ENCODE peak calls at places on chromosomes 3 and 15, in eight cellular contexts. One of them, this sample, is unnamed.

GRCh38 chr3:106004137-106004600 is 135.4 kb upstream of the CBLB start:
- DNase-seq in upper lobe of right lung: no peak
- DNase-seq in lower lobe of right lung: no peak
- DNase-seq in left ventricle myocardium inferior: no peak
- DNase-seq in HepG2: no peak
- DNase-seq in suprapubic skin: no peak
- DNase-seq in fibroblast of lung: peak
- DNase-seq in body of pancreas: no peak
- DNase-seq in this sample: peak

GRCh38 chr3:181336597-181336996 is 347.1 kb upstream of the DNAJC19 start:
- DNase-seq in upper lobe of right lung: no peak
- DNase-seq in lower lobe of right lung: no peak
- DNase-seq in left ventricle myocardium inferior: no peak
- DNase-seq in HepG2: no peak
- DNase-seq in suprapubic skin: no peak
- DNase-seq in fibroblast of lung: no peak
- DNase-seq in body of pancreas: no peak
- DNase-seq in this sample: no peak

GRCh38 chr3:67357610-67358458 is 296.6 kb downstream of the SUCLG2 start:
- DNase-seq in upper lobe of right lung: no peak
- DNase-seq in lower lobe of right lung: no peak
- DNase-seq in left ventricle myocardium inferior: no peak
- DNase-seq in HepG2: peak
- DNase-seq in suprapubic skin: no peak
- DNase-seq in fibroblast of lung: peak
- DNase-seq in body of pancreas: peak
- DNase-seq in this sample: peak

GRCh38 chr3:117016359-117016758 is 306.8 kb downstream of the TUSC7 start:
- DNase-seq in upper lobe of right lung: no peak
- DNase-seq in lower lobe of right lung: no peak
- DNase-seq in left ventricle myocardium inferior: no peak
- DNase-seq in HepG2: no peak
- DNase-seq in suprapubic skin: no peak
- DNase-seq in fibroblast of lung: no peak
- DNase-seq in body of pancreas: no peak
- DNase-seq in this sample: no peak

GRCh38 chr3:195001961-195002861 is 268.7 kb downstream of the XXYLT1 start:
- DNase-seq in upper lobe of right lung: peak
- DNase-seq in lower lobe of right lung: peak
- DNase-seq in left ventricle myocardium inferior: peak
- DNase-seq in HepG2: peak
- DNase-seq in suprapubic skin: peak
- DNase-seq in fibroblast of lung: peak
- DNase-seq in body of pancreas: peak
- DNase-seq in this sample: no peak

GRCh38 chr3:11445883-11446282 is 173.7 kb downstream of the ATG7 start:
- DNase-seq in upper lobe of right lung: no peak
- DNase-seq in lower lobe of right lung: no peak
- DNase-seq in left ventricle myocardium inferior: no peak
- DNase-seq in HepG2: no peak
- DNase-seq in suprapubic skin: no peak
- DNase-seq in fibroblast of lung: peak
- DNase-seq in body of pancreas: no peak
- DNase-seq in this sample: no peak

GRCh38 chr3:11558461-11558903 is 85.2 kb downstream of the VGLL4 start:
- DNase-seq in upper lobe of right lung: no peak
- DNase-seq in lower lobe of right lung: peak
- DNase-seq in left ventricle myocardium inferior: peak
- DNase-seq in HepG2: no peak
- DNase-seq in suprapubic skin: no peak
- DNase-seq in fibroblast of lung: no peak
- DNase-seq in body of pancreas: no peak
- DNase-seq in this sample: peak

GRCh38 chr3:187445352-187445751 is 77.2 kb downstream of the RTP4 start:
- DNase-seq in upper lobe of right lung: no peak
- DNase-seq in lower lobe of right lung: no peak
- DNase-seq in left ventricle myocardium inferior: no peak
- DNase-seq in HepG2: no peak
- DNase-seq in suprapubic skin: no peak
- DNase-seq in fibroblast of lung: no peak
- DNase-seq in body of pancreas: no peak
- DNase-seq in this sample: no peak

GRCh38 chr3:181326637-181327223 is 337.2 kb upstream of the DNAJC19 start:
- DNase-seq in upper lobe of right lung: no peak
- DNase-seq in lower lobe of right lung: no peak
- DNase-seq in left ventricle myocardium inferior: no peak
- DNase-seq in HepG2: peak
- DNase-seq in suprapubic skin: no peak
- DNase-seq in fibroblast of lung: peak
- DNase-seq in body of pancreas: no peak
- DNase-seq in this sample: peak

GRCh38 chr15:48040166-48040817 is 80.5 kb upstream of the SLC24A5 start:
- DNase-seq in upper lobe of right lung: no peak
- DNase-seq in lower lobe of right lung: no peak
- DNase-seq in left ventricle myocardium inferior: no peak
- DNase-seq in HepG2: no peak
- DNase-seq in suprapubic skin: no peak
- DNase-seq in fibroblast of lung: peak
- DNase-seq in body of pancreas: no peak
- DNase-seq in this sample: peak

GRCh38 chr15:25179673-25180511 is 225.1 kb downstream of the SNRPN start:
- DNase-seq in upper lobe of right lung: peak
- DNase-seq in lower lobe of right lung: peak
- DNase-seq in left ventricle myocardium inferior: peak
- DNase-seq in HepG2: no peak
- DNase-seq in suprapubic skin: peak
- DNase-seq in fibroblast of lung: no peak
- DNase-seq in body of pancreas: peak
- DNase-seq in this sample: no peak

GRCh38 chr3:157662171-157662570 is 159.0 kb upstream of the VEPH1 start:
- DNase-seq in upper lobe of right lung: no peak
- DNase-seq in lower lobe of right lung: no peak
- DNase-seq in left ventricle myocardium inferior: no peak
- DNase-seq in HepG2: no peak
- DNase-seq in suprapubic skin: no peak
- DNase-seq in fibroblast of lung: no peak
- DNase-seq in body of pancreas: no peak
- DNase-seq in this sample: no peak

GRCh38 chr3:49930922-49931321 is 1.3 kb upstream of the MON1A start:
- DNase-seq in upper lobe of right lung: no peak
- DNase-seq in lower lobe of right lung: no peak
- DNase-seq in left ventricle myocardium inferior: no peak
- DNase-seq in HepG2: peak
- DNase-seq in suprapubic skin: no peak
- DNase-seq in fibroblast of lung: no peak
- DNase-seq in body of pancreas: peak
- DNase-seq in this sample: no peak
- H3K27ac ChIP-seq in upper lobe of right lung: no peak
- H3K27ac ChIP-seq in lower lobe of right lung: no peak
- H3K27ac ChIP-seq in left ventricle myocardium inferior: peak
- H3K27ac ChIP-seq in HepG2: peak
- H3K27ac ChIP-seq in suprapubic skin: no peak
- H3K27ac ChIP-seq in fibroblast of lung: no peak
- H3K27ac ChIP-seq in body of pancreas: no peak
- H3K27ac ChIP-seq in this sample: no peak

GRCh38 chr3:46931631-46932441 is 44.7 kb downstream of the CCDC12 start:
- DNase-seq in upper lobe of right lung: peak
- DNase-seq in lower lobe of right lung: peak
- DNase-seq in left ventricle myocardium inferior: peak
- DNase-seq in HepG2: peak
- DNase-seq in suprapubic skin: no peak
- DNase-seq in fibroblast of lung: peak
- DNase-seq in body of pancreas: no peak
- DNase-seq in this sample: no peak
- H3K4me3 ChIP-seq in upper lobe of right lung: no peak
- H3K4me3 ChIP-seq in lower lobe of right lung: no peak
- H3K4me3 ChIP-seq in left ventricle myocardium inferior: peak
- H3K4me3 ChIP-seq in HepG2: no peak
- H3K4me3 ChIP-seq in suprapubic skin: no peak
- H3K4me3 ChIP-seq in fibroblast of lung: no peak
- H3K4me3 ChIP-seq in body of pancreas: no peak
- H3K4me3 ChIP-seq in this sample: no peak

GRCh38 chr3:138348950-138349739 is 766 bp downstream of the MRAS start:
- DNase-seq in upper lobe of right lung: no peak
- DNase-seq in lower lobe of right lung: no peak
- DNase-seq in left ventricle myocardium inferior: no peak
- DNase-seq in HepG2: peak
- DNase-seq in suprapubic skin: no peak
- DNase-seq in fibroblast of lung: peak
- DNase-seq in body of pancreas: peak
- DNase-seq in this sample: no peak

GRCh38 chr3:138349926-138350665 is 1.7 kb downstream of the MRAS start:
- DNase-seq in upper lobe of right lung: peak
- DNase-seq in lower lobe of right lung: peak
- DNase-seq in left ventricle myocardium inferior: no peak
- DNase-seq in HepG2: peak
- DNase-seq in suprapubic skin: no peak
- DNase-seq in fibroblast of lung: peak
- DNase-seq in body of pancreas: no peak
- DNase-seq in this sample: no peak

GRCh38 chr3:138351151-138351550 is 2.8 kb downstream of the MRAS start:
- DNase-seq in upper lobe of right lung: no peak
- DNase-seq in lower lobe of right lung: no peak
- DNase-seq in left ventricle myocardium inferior: no peak
- DNase-seq in HepG2: no peak
- DNase-seq in suprapubic skin: no peak
- DNase-seq in fibroblast of lung: no peak
- DNase-seq in body of pancreas: no peak
- DNase-seq in this sample: no peak

GRCh38 chr3:138347084-138347483 is 1.3 kb upstream of the MRAS start:
- DNase-seq in upper lobe of right lung: no peak
- DNase-seq in lower lobe of right lung: no peak
- DNase-seq in left ventricle myocardium inferior: no peak
- DNase-seq in HepG2: no peak
- DNase-seq in suprapubic skin: no peak
- DNase-seq in fibroblast of lung: no peak
- DNase-seq in body of pancreas: no peak
- DNase-seq in this sample: no peak

DNA sequence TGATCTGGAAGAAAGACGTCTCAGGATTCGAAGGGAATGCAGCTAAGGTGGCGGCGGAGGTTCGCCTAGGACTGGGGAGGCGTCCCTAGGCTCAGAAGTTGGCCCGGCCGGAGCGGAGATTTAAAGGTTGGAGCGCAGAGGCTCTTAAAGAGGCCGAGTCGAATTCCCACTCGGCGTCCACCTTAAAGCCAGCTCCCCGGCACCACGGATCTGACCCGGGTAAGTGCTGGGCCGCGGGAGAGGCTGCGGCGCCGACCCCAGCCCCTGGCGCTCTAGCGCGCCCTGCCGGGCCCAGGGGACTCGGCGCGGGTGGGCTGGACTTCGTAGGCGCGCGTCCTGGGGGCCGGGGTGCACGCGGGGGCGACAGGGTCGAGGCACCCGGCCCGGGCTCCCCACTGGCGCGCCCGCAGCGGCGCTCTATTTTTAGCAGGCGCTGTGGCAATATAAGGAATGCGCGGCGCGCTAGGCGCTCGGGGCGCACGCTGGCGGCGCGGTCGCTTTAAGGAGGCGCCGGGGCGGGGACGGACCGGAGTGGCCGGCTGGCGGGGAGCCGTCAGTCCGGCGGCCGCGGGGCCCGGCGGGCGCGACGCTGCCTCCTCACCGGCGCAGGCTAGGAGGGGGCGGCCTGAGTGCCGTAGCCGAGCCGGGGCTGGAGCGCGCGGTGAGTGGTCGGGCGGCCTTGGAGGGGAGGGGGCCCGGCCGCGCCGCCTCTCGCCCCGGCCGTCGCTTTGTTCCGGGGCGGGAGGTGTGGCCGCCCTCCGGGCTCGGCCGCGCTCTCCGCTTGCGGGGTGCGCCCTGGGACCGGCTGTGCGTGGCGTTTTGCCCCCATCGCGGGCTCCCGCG is at the start of gene MRAS:
- DNase-seq in upper lobe of right lung: peak
- DNase-seq in lower lobe of right lung: peak
- DNase-seq in left ventricle myocardium inferior: peak
- DNase-seq in HepG2: peak
- DNase-seq in suprapubic skin: peak
- DNase-seq in fibroblast of lung: peak
- DNase-seq in body of pancreas: peak
- DNase-seq in this sample: peak
- TF ChIP-seq CTCF in upper lobe of right lung: peak
- TF ChIP-seq CTCF in lower lobe of right lung: peak
- TF ChIP-seq CTCF in left ventricle myocardium inferior: peak
- TF ChIP-seq CTCF in HepG2: peak
- TF ChIP-seq CTCF in suprapubic skin: peak
- TF ChIP-seq CTCF in fibroblast of lung: peak
- TF ChIP-seq CTCF in body of pancreas: peak
- TF ChIP-seq CTCF in this sample: no peak

GRCh38 chr3:120435621-120436020 is 15.2 kb downstream of the FSTL1 start:
- DNase-seq in upper lobe of right lung: no peak
- DNase-seq in lower lobe of right lung: no peak
- DNase-seq in left ventricle myocardium inferior: no peak
- DNase-seq in HepG2: no peak
- DNase-seq in suprapubic skin: peak
- DNase-seq in fibroblast of lung: no peak
- DNase-seq in body of pancreas: no peak
- DNase-seq in this sample: peak

GRCh38 chr3:120438216-120438615 is 12.6 kb downstream of the FSTL1 start:
- DNase-seq in upper lobe of right lung: no peak
- DNase-seq in lower lobe of right lung: no peak
- DNase-seq in left ventricle myocardium inferior: no peak
- DNase-seq in HepG2: no peak
- DNase-seq in suprapubic skin: no peak
- DNase-seq in fibroblast of lung: no peak
- DNase-seq in body of pancreas: no peak
- DNase-seq in this sample: no peak

GRCh38 chr3:120438971-120439370 is 11.8 kb downstream of the FSTL1 start:
- DNase-seq in upper lobe of right lung: no peak
- DNase-seq in lower lobe of right lung: peak
- DNase-seq in left ventricle myocardium inferior: peak
- DNase-seq in HepG2: no peak
- DNase-seq in suprapubic skin: no peak
- DNase-seq in fibroblast of lung: peak
- DNase-seq in body of pancreas: peak
- DNase-seq in this sample: peak

GRCh38 chr3:120437559-120437958 is 13.2 kb downstream of the FSTL1 start:
- DNase-seq in upper lobe of right lung: no peak
- DNase-seq in lower lobe of right lung: no peak
- DNase-seq in left ventricle myocardium inferior: no peak
- DNase-seq in HepG2: no peak
- DNase-seq in suprapubic skin: peak
- DNase-seq in fibroblast of lung: no peak
- DNase-seq in body of pancreas: no peak
- DNase-seq in this sample: no peak

GRCh38 chr3:120436523-120437050 is 14.2 kb downstream of the FSTL1 start:
- DNase-seq in upper lobe of right lung: no peak
- DNase-seq in lower lobe of right lung: no peak
- DNase-seq in left ventricle myocardium inferior: no peak
- DNase-seq in HepG2: no peak
- DNase-seq in suprapubic skin: peak
- DNase-seq in fibroblast of lung: no peak
- DNase-seq in body of pancreas: no peak
- DNase-seq in this sample: no peak
- H3K27ac ChIP-seq in upper lobe of right lung: no peak
- H3K27ac ChIP-seq in lower lobe of right lung: no peak
- H3K27ac ChIP-seq in left ventricle myocardium inferior: peak
- H3K27ac ChIP-seq in HepG2: no peak
- H3K27ac ChIP-seq in suprapubic skin: peak
- H3K27ac ChIP-seq in fibroblast of lung: no peak
- H3K27ac ChIP-seq in body of pancreas: no peak
- H3K27ac ChIP-seq in this sample: peak

This sample was measured in astrocyte.